ENCODE peak calls at places on chromosomes 13 and 19, in eight cellular contexts. J, X, C, K, T, Z, W and B are unnamed samples.
A peak's percentile ranks its signal among the peaks of the same experiment; 100 is the strongest.

GRCh38 chr19:9863759-9864158 is 28.6 kb downstream of the PIN1 start:
- DNase-seq in J (no peak), X (no peak), C (no peak), K (no peak), T (no peak), Z (no peak), W (no peak), B (no peak)

GRCh38 chr13:24263652-24264051 is 45.7 kb upstream of the C1QTNF9 start:
- DNase-seq in J (no peak), X (no peak), C (no peak), K (no peak), T (no peak), Z (no peak), W (no peak), B (no peak)

GRCh38 chr13:33775339-33776108 is 42.4 kb upstream of the RFC3 start:
- DNase-seq in J (no peak), X (no peak), C (no peak), K (no peak), T (no peak), Z (no peak), W (no peak), B (no peak)

GRCh38 chr13:111325941-111326620 is 5.6 kb downstream of the TEX29 start:
- DNase-seq in J (no peak), X (no peak), C (no peak), K (no peak), T (no peak), Z (no peak), W (no peak), B (no peak)

GRCh38 chr19:49690656-49691242 is at the start of gene CPT1C:
- DNase-seq in J (peak; percentile 75), X (peak; percentile 50), C (peak; percentile 83), K (peak; percentile 83), T (peak; percentile 81), Z (no peak), W (peak; percentile 73), B (no peak)

GRCh38 chr19:32971012-32971595 is 654 bp downstream of the CEP89 start:
- DNase-seq in J (no peak), X (peak; percentile 8), C (no peak), K (no peak), T (no peak), Z (no peak), W (no peak), B (no peak)

GRCh38 chr13:62482351-62482750 is 1066.7 kb upstream of the PCDH20 start:
- DNase-seq in J (no peak), X (no peak), C (no peak), K (no peak), T (no peak), Z (no peak), W (no peak), B (no peak)

GRCh38 chr19:7709932-7710460 is 8.1 kb upstream of the FCER2 start:
- DNase-seq in J (no peak), X (no peak), C (no peak), K (no peak), T (no peak), Z (no peak), W (no peak), B (no peak)

GRCh38 chr19:49231804-49232203 is 74.2 kb downstream of the TRPM4 start:
- DNase-seq in J (no peak), X (no peak), C (no peak), K (no peak), T (no peak), Z (no peak), W (no peak), B (no peak)

GRCh38 chr13:41811588-41812021 is 149.3 kb downstream of the VWA8 start:
- DNase-seq in J (no peak), X (no peak), C (no peak), K (no peak), T (no peak), Z (no peak), W (no peak), B (no peak)

GRCh38 chr13:80551650-80552497 is 210.9 kb upstream of the SPRY2 start:
- DNase-seq in J (no peak), X (no peak), C (no peak), K (no peak), T (no peak), Z (no peak), W (no peak), B (no peak)

GRCh38 chr13:80553041-80553440 is 212.1 kb upstream of the SPRY2 start:
- DNase-seq in J (no peak), X (no peak), C (no peak), K (no peak), T (no peak), Z (no peak), W (no peak), B (no peak)

GRCh38 chr13:80547341-80547740 is 206.4 kb upstream of the SPRY2 start:
- DNase-seq in J (no peak), X (no peak), C (no peak), K (no peak), T (no peak), Z (no peak), W (no peak), B (no peak)

GRCh38 chr13:80547885-80548284 is 207.0 kb upstream of the SPRY2 start:
- DNase-seq in J (no peak), X (no peak), C (no peak), K (peak; percentile 33), T (no peak), Z (no peak), W (no peak), B (no peak)

GRCh38 chr13:80550856-80551532 is 210.1 kb upstream of the SPRY2 start:
- DNase-seq in J (no peak), X (no peak), C (no peak), K (no peak), T (no peak), Z (no peak), W (no peak), B (no peak)
- TF ChIP-seq POLR2A in J (no peak), X (no peak), C (no peak), K (no peak), T (no peak), Z (no peak), W (no peak), B (no peak)

GRCh38 chr19:54448037-54448773 is 794 bp upstream of the LENG8 start:
- DNase-seq in J (peak; percentile 63), X (peak; percentile 64), C (peak; percentile 68), K (peak; percentile 62), T (peak; percentile 34), Z (peak; percentile 71), W (no peak), B (no peak)
- TF ChIP-seq CTCF in J (peak; percentile 20), X (no peak), C (no peak), K (no peak), T (no peak), Z (no peak), W (no peak), B (no peak)

DNA sequence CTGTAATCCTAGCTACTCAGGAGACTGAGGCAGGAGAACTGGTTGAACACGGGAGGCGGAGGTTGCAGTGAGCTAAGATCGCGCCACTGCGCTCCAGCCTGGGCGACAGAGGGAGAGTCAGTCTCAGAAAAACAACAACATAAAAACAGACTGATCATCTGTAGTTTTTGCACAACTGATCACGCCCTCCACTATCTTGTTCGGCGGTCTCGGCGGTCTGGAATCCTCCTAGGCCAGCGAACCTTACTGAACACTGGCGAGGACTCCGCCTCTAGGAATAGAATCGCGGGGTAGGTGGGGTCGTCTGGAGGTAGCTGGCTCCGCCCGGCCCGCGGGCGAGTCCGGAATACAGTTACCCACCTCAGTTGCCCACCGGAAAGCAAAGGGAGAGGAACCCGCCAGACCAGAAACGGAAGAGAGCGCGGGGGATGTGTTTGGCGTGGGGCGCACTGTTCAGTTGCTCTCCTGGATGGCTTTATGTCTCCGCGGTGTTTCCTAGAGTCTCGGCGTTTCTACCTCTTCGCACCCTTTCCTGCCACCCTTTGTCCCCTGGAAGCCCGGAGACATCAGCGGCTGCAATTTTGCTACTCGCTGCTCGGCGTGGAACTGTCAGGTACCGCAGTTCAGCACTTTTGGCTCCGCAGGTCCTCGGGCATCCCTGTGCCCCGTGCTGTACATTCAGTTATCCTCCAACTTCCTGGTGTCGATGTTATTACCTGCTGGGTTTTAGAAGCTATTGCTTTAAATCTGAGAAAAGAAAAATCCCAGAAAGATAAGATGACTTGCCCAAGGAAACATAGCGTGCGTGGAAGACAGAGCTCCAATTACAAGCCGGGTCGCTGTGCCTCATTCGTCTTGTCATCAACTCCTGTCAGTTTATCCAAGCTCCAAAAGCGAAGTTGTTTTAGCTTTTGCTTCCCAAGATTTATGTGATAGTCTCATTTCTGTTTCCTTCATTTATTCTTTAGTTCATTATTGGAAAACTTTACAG is 24.9 kb upstream of the HNRNPA1L2 start:
- DNase-seq in J (peak; percentile 87), X (peak; percentile 82), C (peak; percentile 80), K (peak; percentile 85), T (peak; percentile 65), Z (peak; percentile 80), W (peak; percentile 78), B (no peak)
- H3K4me3 ChIP-seq in J (peak overlapping the region; percentile 66), X (peak overlapping the region; percentile 63), C (no peak overlapping the region), K (peak overlapping the region; percentile 82), T (peak overlapping the region; percentile 58), Z (peak overlapping the region; percentile 82), W (peak overlapping the region; percentile 61), B (peak overlapping the region; percentile 63)

GRCh38 chr19:16447015-16447384 is 24.8 kb downstream of the EPS15L1 start:
- DNase-seq in J (peak; percentile 50), X (peak; percentile 75), C (peak; percentile 89), K (peak; percentile 84), T (no peak), Z (no peak), W (peak; percentile 75), B (no peak)

GRCh38 chr19:16444273-16444597 is 27.5 kb downstream of the EPS15L1 start:
- DNase-seq in J (no peak), X (no peak), C (no peak), K (no peak), T (no peak), Z (no peak), W (no peak), B (no peak)

GRCh38 chr19:16446108-16447014 is 25.4 kb downstream of the EPS15L1 start:
- DNase-seq in J (no peak), X (peak; percentile 72), C (no peak), K (no peak), T (no peak), Z (no peak), W (no peak), B (no peak)

GRCh38 chr19:16442386-16443276 is 29.1 kb downstream of the EPS15L1 start:
- DNase-seq in J (peak; percentile 81), X (peak; percentile 21), C (peak; percentile 45), K (peak; percentile 75), T (no peak), Z (no peak), W (no peak), B (no peak)

DNA sequence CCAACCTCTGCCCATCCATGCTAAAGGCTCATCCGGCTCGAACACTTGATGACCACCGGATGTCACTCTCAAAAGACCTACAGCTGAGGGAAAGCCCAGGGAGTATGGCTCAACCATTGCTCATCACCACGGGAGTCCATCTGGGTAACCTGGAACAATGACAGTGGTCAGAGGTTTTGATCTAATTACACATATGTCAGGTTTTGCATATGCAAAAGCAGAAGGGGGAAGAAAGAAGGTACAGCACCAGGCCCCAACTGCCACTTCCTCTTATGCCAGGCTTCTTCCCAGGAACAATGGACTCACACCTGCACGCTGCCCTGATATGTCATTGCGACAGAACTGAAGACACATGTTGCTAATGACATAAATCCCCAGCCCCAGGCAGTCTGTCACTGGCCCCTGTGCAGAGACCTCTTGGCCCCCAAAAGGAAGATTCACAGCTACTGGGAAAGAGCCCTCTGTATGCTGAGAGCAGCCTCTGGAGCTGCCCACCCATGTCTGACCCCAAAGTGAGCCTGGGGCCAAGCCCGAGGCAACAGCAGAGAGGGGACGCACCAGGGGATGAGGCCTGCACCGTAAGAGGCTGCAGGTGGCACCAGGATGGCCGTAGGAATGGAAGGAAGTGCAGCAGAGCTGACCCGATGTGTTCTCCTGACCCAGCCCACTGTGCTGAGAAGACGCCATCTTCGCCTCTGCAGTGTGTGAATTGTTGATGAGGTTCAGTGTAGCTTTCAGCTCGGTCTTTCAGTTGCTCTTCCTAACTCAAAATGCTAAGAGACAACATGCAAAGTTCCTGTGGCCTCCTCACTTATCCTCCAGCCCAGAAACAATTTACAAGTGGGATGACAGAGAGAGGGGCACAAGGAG is 26.3 kb downstream of the EPS15L1 start:
- DNase-seq in J (peak; percentile 27), X (no peak), C (no peak), K (no peak), T (no peak), Z (no peak), W (no peak), B (no peak)
- TF ChIP-seq POLR2A in J (no peak), X (no peak), C (no peak), K (no peak), T (no peak), Z (no peak), W (no peak), B (no peak)